ENCODE peak calls at places on chromosomes 6 and 20, in seven cellular contexts. O is IMR-90; Q is esophagus squamous epithelium; Y is CD4-positive, CD25-positive, alpha-beta regulatory T cell; M is Peyer's patch; H is mesenchymal stem cell; S is A549. F is an unnamed sample.

GRCh38 chr6:34560366-34561226 is 4.5 kb upstream of the SPDEF start:
- DNase-seq in O (peak; percentile 75), Q (no peak), Y (no peak), M (no peak), H (peak; percentile 76), S (no peak), F (peak; percentile 3)

GRCh38 chr6:125853740-125854139 is 63.0 kb downstream of the NCOA7 start:
- DNase-seq in O (no peak), Q (no peak), Y (no peak), M (no peak), H (no peak), S (no peak), F (no peak)

GRCh38 chr6:157563611-157564284 is 182.8 kb downstream of the ZDHHC14 start:
- DNase-seq in O (no peak), Q (no peak), Y (no peak), M (no peak), H (no peak), S (no peak), F (no peak)

GRCh38 chr6:11139051-11139960 is 27.8 kb upstream of the ERVFRD-1 start:
- DNase-seq in O (peak; percentile 72), Q (no peak), Y (no peak), M (no peak), H (peak; percentile 86), S (no peak), F (no peak)

GRCh38 chr20:9974324-9974723 is 60.5 kb upstream of the ANKEF1 start:
- DNase-seq in O (no peak), Q (no peak), Y (no peak), M (no peak), H (no peak), S (no peak), F (no peak)

GRCh38 chr6:167719920-167720319 is 106.8 kb upstream of the AFDN start:
- DNase-seq in O (no peak), Q (no peak), Y (no peak), M (no peak), H (no peak), S (no peak), F (no peak)

GRCh38 chr20:57612916-57613315 is 7.3 kb downstream of the ZBP1 start:
- DNase-seq in O (no peak), Q (no peak), Y (no peak), M (peak; percentile 20), H (no peak), S (no peak), F (no peak)

GRCh38 chr6:108425428-108425827 is 130.6 kb downstream of the AFG1L start:
- DNase-seq in O (no peak), Q (no peak), Y (no peak), M (no peak), H (no peak), S (no peak), F (no peak)

GRCh38 chr6:78781001-78781400 is 86.3 kb upstream of the IRAK1BP1 start:
- DNase-seq in O (no peak), Q (no peak), Y (no peak), M (no peak), H (no peak), S (no peak), F (no peak)

GRCh38 chr6:150767585-150768164 is 97.8 kb upstream of the MTHFD1L start:
- DNase-seq in O (no peak), Q (no peak), Y (no peak), M (no peak), H (no peak), S (no peak), F (peak; percentile 12)

GRCh38 chr6:18507018-18507415 is 119.9 kb downstream of the RNF144B start:
- DNase-seq in O (no peak), Q (no peak), Y (no peak), M (no peak), H (no peak), S (no peak), F (no peak)

GRCh38 chr20:35467339-35468224 is 12.2 kb downstream of the CEP250 start:
- DNase-seq in O (peak; percentile 64), Q (no peak), Y (no peak), M (no peak), H (peak; percentile 58), S (peak; percentile 58), F (peak; percentile 62)

GRCh38 chr20:58399926-58400325 is 10.9 kb downstream of the VAPB start:
- DNase-seq in O (no peak), Q (no peak), Y (no peak), M (no peak), H (no peak), S (no peak), F (no peak)

GRCh38 chr6:111481836-111482235 is 1.2 kb downstream of the REV3L start:
- DNase-seq in O (peak; percentile 11), Q (no peak), Y (no peak), M (no peak), H (peak; percentile 59), S (peak; percentile 26), F (no peak)

GRCh38 chr6:44021628-44022295 is 105.5 kb downstream of the MRPL14 start:
- DNase-seq in O (no peak), Q (no peak), Y (no peak), M (no peak), H (no peak), S (no peak), F (no peak)

GRCh38 chr6:80523531-80523970 is 417.1 kb downstream of the BCKDHB start:
- DNase-seq in O (peak; percentile 52), Q (no peak), Y (no peak), M (no peak), H (peak; percentile 79), S (no peak), F (no peak)

GRCh38 chr6:14841901-14842421 is 403.9 kb upstream of the JARID2 start:
- DNase-seq in O (peak; percentile 100), Q (no peak), Y (no peak), M (no peak), H (peak; percentile 98), S (peak; percentile 11), F (peak; percentile 100)

GRCh38 chr6:135128268-135128914 is 52.7 kb upstream of the MYB start:
- DNase-seq in O (no peak), Q (no peak), Y (peak; percentile 45), M (no peak), H (no peak), S (no peak), F (no peak)

GRCh38 chr6:155054851-155055250 is 59.7 kb downstream of the TIAM2 start:
- DNase-seq in O (no peak), Q (no peak), Y (no peak), M (no peak), H (no peak), S (no peak), F (no peak)

DNA sequence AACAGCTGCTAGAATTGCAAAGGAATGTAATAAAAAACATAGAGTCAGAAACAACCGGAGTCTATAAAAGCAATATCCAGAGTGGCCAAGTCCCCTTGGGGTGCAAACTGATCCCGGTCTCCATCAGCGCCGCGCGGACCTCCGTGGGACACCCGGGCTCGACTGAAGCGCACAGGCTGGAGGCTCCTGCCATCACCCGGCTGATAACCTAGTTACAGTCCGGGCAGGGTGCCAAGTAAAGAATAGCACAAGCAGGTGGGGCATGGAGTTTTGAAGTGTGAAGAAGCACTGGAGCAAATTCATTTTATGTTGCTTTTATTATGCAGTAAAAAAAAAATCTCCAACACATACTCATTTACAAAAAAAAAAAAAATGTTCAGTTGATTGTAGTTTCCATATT is 205.1 kb upstream of the GMDS start:
- DNase-seq in O (no peak), Q (no peak), Y (no peak), M (peak; percentile 65), H (no peak), S (no peak), F (no peak)
- H3K4me3 ChIP-seq in O (no peak overlapping the region), Q (no peak overlapping the region), Y (no peak overlapping the region), M (no peak overlapping the region), H (no peak overlapping the region), S (no peak overlapping the region), F (no peak overlapping the region)

GRCh38 chr20:23630392-23630849 is 7.3 kb downstream of the CST3 start:
- DNase-seq in O (no peak), Q (no peak), Y (no peak), M (no peak), H (no peak), S (no peak), F (no peak)

GRCh38 chr20:23631226-23631822 is 6.4 kb downstream of the CST3 start:
- DNase-seq in O (no peak), Q (no peak), Y (no peak), M (no peak), H (no peak), S (no peak), F (no peak)

GRCh38 chr20:23634044-23634801 is 3.5 kb downstream of the CST3 start:
- DNase-seq in O (no peak), Q (no peak), Y (no peak), M (no peak), H (no peak), S (no peak), F (no peak)

GRCh38 chr20:23632711-23633573 is 4.8 kb downstream of the CST3 start:
- DNase-seq in O (no peak), Q (no peak), Y (no peak), M (no peak), H (no peak), S (no peak), F (no peak)

DNA sequence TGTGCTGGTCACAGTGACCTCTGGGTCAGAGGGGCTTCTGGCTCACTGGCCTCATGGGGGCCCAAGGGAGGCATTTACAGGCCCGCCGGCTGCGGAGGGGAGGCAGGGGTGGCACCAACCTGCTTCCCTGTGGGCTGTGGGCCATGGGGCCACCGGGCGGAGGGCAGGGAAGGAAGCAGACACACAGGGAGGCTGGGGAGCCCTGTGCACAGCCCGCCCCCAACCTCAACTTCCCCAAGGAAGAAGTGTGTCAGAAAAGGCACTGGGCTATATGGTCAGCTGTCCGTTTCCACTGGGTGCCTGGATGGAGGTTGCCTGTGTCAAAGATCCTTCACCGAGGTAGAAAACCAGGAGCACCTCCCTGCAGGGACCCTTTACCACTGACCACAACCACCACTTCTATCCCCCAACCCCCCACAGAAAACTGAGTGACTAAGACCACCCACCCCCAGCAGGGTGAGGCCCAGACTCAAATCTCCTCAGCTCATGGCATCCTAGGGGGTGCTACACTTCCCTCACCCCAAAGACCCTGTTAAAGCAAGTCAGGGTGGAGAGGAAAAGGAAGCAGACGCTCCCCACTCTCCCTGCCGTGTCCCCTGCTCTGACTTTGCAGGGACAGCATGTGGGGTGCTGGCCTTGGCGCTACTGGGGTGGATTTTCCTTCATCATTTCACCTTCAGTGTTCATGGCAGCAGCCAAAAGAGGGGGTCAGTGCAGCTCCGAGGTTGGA is 5.6 kb downstream of the CST3 start:
- DNase-seq in O (no peak), Q (no peak), Y (no peak), M (no peak), H (no peak), S (no peak), F (no peak)
- H3K4me3 ChIP-seq in O (no peak overlapping the region), Q (no peak overlapping the region), Y (no peak overlapping the region), M (no peak overlapping the region), H (no peak overlapping the region), S (no peak overlapping the region), F (no peak overlapping the region)

GRCh38 chr6:28334272-28335039 is 1.5 kb downstream of the ZSCAN31 start:
- DNase-seq in O (no peak), Q (no peak), Y (no peak), M (no peak), H (no peak), S (no peak), F (no peak)
- H3K4me3 ChIP-seq in O (no peak overlapping the region), Q (peak overlapping the region; percentile 84), Y (no peak overlapping the region), M (no peak overlapping the region), H (no peak overlapping the region), S (no peak overlapping the region), F (no peak overlapping the region)

GRCh38 chr6:140897349-140897748 is 1235.4 kb upstream of the GJE1 start:
- DNase-seq in O (no peak), Q (no peak), Y (no peak), M (no peak), H (no peak), S (no peak), F (no peak)

GRCh38 chr6:140893432-140893831 is 1239.3 kb upstream of the GJE1 start:
- DNase-seq in O (no peak), Q (no peak), Y (no peak), M (no peak), H (no peak), S (no peak), F (no peak)

GRCh38 chr6:140897804-140898573 is 1234.7 kb upstream of the GJE1 start:
- DNase-seq in O (no peak), Q (no peak), Y (no peak), M (no peak), H (no peak), S (no peak), F (no peak)
- H3K4me3 ChIP-seq in O (no peak overlapping the region), Q (no peak overlapping the region), Y (no peak overlapping the region), M (no peak overlapping the region), H (no peak overlapping the region), S (no peak overlapping the region), F (no peak overlapping the region)

F was measured in skeletal muscle cell.